ENCODE peak calls at places on chromosome 3, in four cellular contexts. One of them, this sample, is unnamed.

GRCh38 chr3:107826727-107827126 is 264.1 kb downstream of the CD47 start:
- DNase-seq in HL-60: no peak
- DNase-seq in SK-N-SH: no peak
- DNase-seq in GM12892: no peak
- DNase-seq in this sample: no peak

GRCh38 chr3:43185656-43186375 is 79.9 kb upstream of the POMGNT2 start:
- DNase-seq in SK-N-SH: no peak
- DNase-seq in HL-60: no peak
- DNase-seq in GM12892: no peak
- DNase-seq in this sample: no peak

GRCh38 chr3:69058180-69058946 is 6.2 kb upstream of the TMF1 start:
- DNase-seq in GM12892: no peak
- DNase-seq in HL-60: peak
- DNase-seq in SK-N-SH: no peak
- DNase-seq in this sample: no peak

GRCh38 chr3:158802399-158803023 is 657 bp downstream of the MFSD1 start:
- DNase-seq in HL-60: peak
- DNase-seq in SK-N-SH: no peak
- DNase-seq in GM12892: peak
- DNase-seq in this sample: no peak

GRCh38 chr3:43691120-43692002 is 623 bp downstream of the ABHD5 start:
- DNase-seq in GM12892: peak
- DNase-seq in HL-60: peak
- DNase-seq in SK-N-SH: peak
- DNase-seq in this sample: peak

GRCh38 chr3:196968233-196969000 is at the start of gene PIGZ:
- DNase-seq in GM12892: peak
- DNase-seq in HL-60: peak
- DNase-seq in SK-N-SH: peak
- DNase-seq in this sample: no peak

GRCh38 chr3:58899159-58899952 is 150.5 kb downstream of the CFAP20DC start:
- DNase-seq in GM12892: no peak
- DNase-seq in HL-60: peak
- DNase-seq in SK-N-SH: peak
- DNase-seq in this sample: no peak

GRCh38 chr3:33139996-33140395 is 26.2 kb downstream of the CRTAP start:
- DNase-seq in GM12892: no peak
- DNase-seq in SK-N-SH: no peak
- DNase-seq in HL-60: no peak
- DNase-seq in this sample: no peak

GRCh38 chr3:6644070-6644929 is 216.6 kb upstream of the GRM7 start:
- DNase-seq in HL-60: peak
- DNase-seq in GM12892: no peak
- DNase-seq in SK-N-SH: no peak
- DNase-seq in this sample: no peak

GRCh38 chr3:143331336-143331735 is 211.8 kb downstream of the CHST2 start:
- DNase-seq in GM12892: no peak
- DNase-seq in HL-60: no peak
- DNase-seq in SK-N-SH: no peak
- DNase-seq in this sample: no peak

GRCh38 chr3:139523718-139524117 is 15.8 kb downstream of the RBP1 start:
- DNase-seq in SK-N-SH: no peak
- DNase-seq in HL-60: no peak
- DNase-seq in GM12892: no peak
- DNase-seq in this sample: peak
- TF ChIP-seq POLR2AphosphoS5 in SK-N-SH: no peak
- TF ChIP-seq POLR2AphosphoS5 in HL-60: no peak
- TF ChIP-seq POLR2AphosphoS5 in GM12892: no peak
- TF ChIP-seq POLR2AphosphoS5 in this sample: no peak

DNA sequence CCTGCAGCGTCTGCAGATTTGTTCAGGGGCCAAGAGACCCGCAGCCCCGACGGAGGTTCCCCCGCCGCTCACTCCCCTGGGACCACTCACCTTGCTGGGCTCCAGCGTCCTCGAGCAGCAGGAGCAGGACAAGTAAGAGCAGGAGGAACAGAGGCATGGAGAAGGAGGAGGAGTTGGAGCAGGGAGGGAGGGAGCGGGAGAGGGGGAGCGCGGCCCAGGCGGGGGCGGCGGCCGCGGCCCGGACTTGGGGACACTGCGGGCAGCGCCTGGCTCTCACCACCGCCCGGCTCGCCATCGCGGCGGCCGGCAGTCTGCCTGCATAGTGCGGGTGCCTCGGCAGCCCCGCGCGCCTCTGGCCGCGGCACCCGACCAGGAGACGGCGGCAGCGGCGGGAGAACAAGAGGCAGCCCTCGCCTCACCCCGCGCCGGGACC is 447 bp downstream of the DCBLD2 start:
- DNase-seq in HL-60: peak
- DNase-seq in GM12892: no peak
- DNase-seq in SK-N-SH: peak
- DNase-seq in this sample: no peak
- TF ChIP-seq POLR2AphosphoS5 in HL-60: no peak
- TF ChIP-seq POLR2AphosphoS5 in GM12892: no peak
- TF ChIP-seq POLR2AphosphoS5 in SK-N-SH: peak
- TF ChIP-seq POLR2AphosphoS5 in this sample: no peak

GRCh38 chr3:152834354-152835310 is at the start of gene P2RY1:
- DNase-seq in GM12892: peak
- DNase-seq in HL-60: peak
- DNase-seq in SK-N-SH: peak
- DNase-seq in this sample: peak
- TF ChIP-seq POLR2AphosphoS5 in GM12892: peak
- TF ChIP-seq POLR2AphosphoS5 in HL-60: peak
- TF ChIP-seq POLR2AphosphoS5 in SK-N-SH: no peak
- TF ChIP-seq POLR2AphosphoS5 in this sample: no peak

GRCh38 chr3:72174890-72175289 is 389.9 kb upstream of the PROK2 start:
- DNase-seq in HL-60: no peak
- DNase-seq in GM12892: no peak
- DNase-seq in SK-N-SH: no peak
- DNase-seq in this sample: no peak

GRCh38 chr3:72175305-72175858 is 390.4 kb upstream of the PROK2 start:
- DNase-seq in GM12892: no peak
- DNase-seq in SK-N-SH: no peak
- DNase-seq in HL-60: peak
- DNase-seq in this sample: no peak

GRCh38 chr3:72176537-72177041 is 391.6 kb upstream of the PROK2 start:
- DNase-seq in GM12892: peak
- DNase-seq in SK-N-SH: no peak
- DNase-seq in HL-60: peak
- DNase-seq in this sample: no peak

GRCh38 chr3:72171946-72172345 is 387.0 kb upstream of the PROK2 start:
- DNase-seq in GM12892: no peak
- DNase-seq in HL-60: no peak
- DNase-seq in SK-N-SH: no peak
- DNase-seq in this sample: no peak

DNA sequence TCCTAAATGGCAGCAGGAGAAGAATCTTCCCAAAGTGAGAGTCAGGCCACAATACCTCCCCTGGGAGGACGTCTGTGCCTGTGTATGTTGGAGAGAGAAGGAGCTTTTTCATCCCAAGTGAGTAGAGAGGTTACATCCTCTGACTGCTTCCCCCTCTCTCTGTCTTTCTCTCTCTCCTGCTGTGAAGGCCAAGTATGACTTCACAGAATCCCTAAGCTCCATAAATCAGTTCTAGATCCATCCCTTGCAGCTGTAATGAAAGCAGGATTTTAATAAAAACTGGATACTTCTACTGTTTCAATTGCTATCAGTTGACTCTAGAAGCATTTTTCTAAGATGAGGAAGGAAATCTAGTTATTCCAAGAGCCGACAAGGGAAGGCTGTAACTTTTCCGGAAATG is 389.1 kb upstream of the PROK2 start:
- DNase-seq in SK-N-SH: no peak
- DNase-seq in HL-60: no peak
- DNase-seq in GM12892: no peak
- DNase-seq in this sample: no peak
- TF ChIP-seq POLR2AphosphoS5 in SK-N-SH: no peak
- TF ChIP-seq POLR2AphosphoS5 in HL-60: no peak
- TF ChIP-seq POLR2AphosphoS5 in GM12892: no peak
- TF ChIP-seq POLR2AphosphoS5 in this sample: no peak

This sample was measured in suprapubic skin.